ENCODE peak calls at places on chromosomes 7 and 10, in nine cellular contexts. K is Peyer's patch, A is heart right ventricle, U is left ventricle myocardium inferior, T is bronchial epithelial cell, Y is IMR-90, Z is fibroblast of lung, R is WERI-Rb-1, M is upper lobe of left lung. F is an unnamed sample.

GRCh38 chr10:57017356-57018037 is 656.4 kb upstream of the ZWINT start:
- DNase-seq in K (no peak), A (no peak), U (no peak), T (no peak), Y (no peak), Z (no peak), R (no peak), M (no peak), F (no peak)

GRCh38 chr7:116810267-116811116 is 51.9 kb upstream of the CAPZA2 start:
- DNase-seq in K (no peak), A (no peak), U (no peak), T (no peak), Y (no peak), Z (no peak), R (no peak), M (no peak), F (no peak)

GRCh38 chr7:129530881-129531391 is 28.6 kb downstream of the SMKR1 start:
- DNase-seq in K (no peak), A (no peak), U (no peak), T (peak; percentile 97), Y (peak; percentile 80), Z (peak; percentile 23), R (no peak), M (no peak), F (no peak)

GRCh38 chr10:43818687-43819086 is 170.0 kb upstream of the ZNF32 start:
- DNase-seq in K (no peak), A (no peak), U (no peak), T (no peak), Y (no peak), Z (no peak), R (no peak), M (no peak), F (no peak)

GRCh38 chr10:22997102-22997501 is 69.2 kb downstream of the ARMC3 start:
- DNase-seq in K (no peak), A (no peak), U (no peak), T (peak; percentile 39), Y (peak; percentile 15), Z (peak; percentile 62), R (peak; percentile 22), M (no peak), F (no peak)

GRCh38 chr10:71564221-71564820 is 155.3 kb downstream of the C10orf105 start:
- DNase-seq in K (no peak), A (no peak), U (no peak), T (no peak), Y (no peak), Z (no peak), R (no peak), M (no peak), F (no peak)

GRCh38 chr7:20280475-20281351 is 50.0 kb upstream of the ITGB8 start:
- DNase-seq in K (no peak), A (no peak), U (no peak), T (peak; percentile 47), Y (peak; percentile 88), Z (peak; percentile 91), R (no peak), M (no peak), F (no peak)

GRCh38 chr10:130138479-130138866 is 2.3 kb downstream of the GLRX3 start:
- DNase-seq in K (no peak), A (no peak), U (no peak), T (peak; percentile 100), Y (peak; percentile 69), Z (peak; percentile 38), R (no peak), M (peak; percentile 84), F (no peak)

GRCh38 chr7:42495251-42495650 is 258.2 kb upstream of the GLI3 start:
- DNase-seq in K (no peak), A (no peak), U (no peak), T (peak; percentile 78), Y (no peak), Z (peak; percentile 25), R (no peak), M (no peak), F (no peak)

GRCh38 chr7:55557666-55558188 is 14.6 kb downstream of the VOPP1 start:
- DNase-seq in K (peak; percentile 74), A (no peak), U (no peak), T (no peak), Y (no peak), Z (no peak), R (no peak), M (no peak), F (no peak)

GRCh38 chr7:100575746-100576383 is 2.2 kb upstream of the SAP25 start:
- DNase-seq in K (no peak), A (no peak), U (no peak), T (no peak), Y (no peak), Z (no peak), R (no peak), M (no peak), F (no peak)

GRCh38 chr7:89837515-89837914 is 316.8 kb upstream of the STEAP1 start:
- DNase-seq in K (no peak), A (no peak), U (no peak), T (peak; percentile 4), Y (no peak), Z (peak; percentile 7), R (peak; percentile 78), M (no peak), F (no peak)

GRCh38 chr7:55570939-55571338 is 1.4 kb downstream of the VOPP1 start:
- DNase-seq in K (peak; percentile 3), A (no peak), U (no peak), T (peak; percentile 88), Y (peak; percentile 84), Z (peak; percentile 34), R (no peak), M (no peak), F (no peak)

GRCh38 chr10:103852856-103853255 is 2.5 kb downstream of the SH3PXD2A start:
- DNase-seq in K (no peak), A (peak; percentile 58), U (no peak), T (no peak), Y (peak; percentile 31), Z (peak; percentile 94), R (no peak), M (no peak), F (peak; percentile 36)

GRCh38 chr10:103855424-103855823 is at the start of gene SH3PXD2A:
- DNase-seq in K (no peak), A (peak; percentile 68), U (peak; percentile 46), T (no peak), Y (no peak), Z (peak; percentile 34), R (peak; percentile 59), M (no peak), F (no peak)

GRCh38 chr10:103854687-103855423 is 521 bp downstream of the SH3PXD2A start:
- DNase-seq in K (no peak), A (peak; percentile 76), U (peak; percentile 57), T (no peak), Y (peak; percentile 24), Z (peak; percentile 60), R (peak; percentile 48), M (no peak), F (peak; percentile 67)

GRCh38 chr10:103853428-103854264 is 1.7 kb downstream of the SH3PXD2A start:
- DNase-seq in K (no peak), A (no peak), U (no peak), T (no peak), Y (no peak), Z (no peak), R (no peak), M (no peak), F (peak; percentile 48)

GRCh38 chr10:103854265-103854686 is 1.1 kb downstream of the SH3PXD2A start:
- DNase-seq in K (no peak), A (peak; percentile 52), U (no peak), T (no peak), Y (no peak), Z (peak; percentile 68), R (peak; percentile 30), M (no peak), F (no peak)
- H3K4me3 ChIP-seq in K (peak overlapping the region; percentile 50), A (peak overlapping the region; percentile 89), U (peak overlapping the region; percentile 87), T (peak overlapping the region; percentile 68), Y (peak overlapping the region; percentile 92), Z (peak overlapping the region; percentile 78), R (peak overlapping the region; percentile 58), M (peak overlapping the region; percentile 71), F (peak overlapping the region; percentile 79)

GRCh38 chr10:69634759-69635425 is 4.8 kb downstream of the FAM241B start:
- DNase-seq in K (no peak), A (no peak), U (no peak), T (no peak), Y (no peak), Z (no peak), R (no peak), M (no peak), F (no peak)

GRCh38 chr10:69638642-69639041 is 8.6 kb downstream of the FAM241B start:
- DNase-seq in K (no peak), A (no peak), U (no peak), T (no peak), Y (no peak), Z (no peak), R (no peak), M (no peak), F (no peak)

GRCh38 chr10:69636273-69636575 is 6.2 kb downstream of the FAM241B start:
- DNase-seq in K (no peak), A (no peak), U (no peak), T (no peak), Y (no peak), Z (no peak), R (no peak), M (no peak), F (no peak)

GRCh38 chr10:69635428-69636272 is 5.6 kb downstream of the FAM241B start:
- DNase-seq in K (no peak), A (no peak), U (no peak), T (no peak), Y (no peak), Z (no peak), R (no peak), M (no peak), F (no peak)

GRCh38 chr10:69636626-69637550 is 6.8 kb downstream of the FAM241B start:
- DNase-seq in K (no peak), A (no peak), U (no peak), T (peak; percentile 24), Y (no peak), Z (no peak), R (peak; percentile 63), M (no peak), F (peak; percentile 36)
- TF ChIP-seq CTCF in K (peak; percentile 29), A (peak; percentile 36), U (peak; percentile 53), T (peak; percentile 65), Y (peak; percentile 10), Z (no peak), R (peak; percentile 54), M (no peak), F (no peak)

DNA sequence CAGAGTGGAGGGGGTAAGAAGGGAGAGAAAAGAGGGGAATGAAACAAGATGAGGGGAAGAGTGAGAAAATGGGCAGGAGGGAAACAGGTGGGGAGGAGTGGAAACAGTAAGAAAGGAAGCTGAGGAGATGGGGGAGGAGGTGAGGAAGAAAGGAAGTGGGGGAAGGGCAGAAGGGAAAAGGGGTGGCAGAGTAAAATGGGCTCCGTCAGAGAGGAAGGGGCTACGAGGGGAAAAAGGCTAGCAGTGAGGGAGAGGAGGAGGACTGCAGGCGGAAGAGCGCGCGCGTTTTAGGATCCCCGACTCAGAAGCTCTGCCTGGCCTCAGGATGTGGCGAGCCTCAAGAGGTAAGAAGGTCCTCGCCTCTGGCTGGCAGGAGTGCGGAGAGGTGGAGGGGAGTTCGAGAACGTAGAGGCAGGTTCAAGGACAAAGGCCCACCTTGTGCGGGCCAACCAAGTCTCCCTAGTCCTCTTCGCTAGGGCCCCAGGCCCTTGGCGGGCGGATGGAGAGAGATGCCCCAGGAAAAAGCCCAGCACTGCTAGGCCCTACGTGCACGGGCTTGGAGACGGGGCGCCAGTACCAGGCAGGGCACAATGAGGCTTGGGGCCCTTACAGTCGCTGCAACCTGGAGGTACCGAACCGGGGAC is 5.8 kb upstream of the NKX2-3 start:
- DNase-seq in K (no peak), A (no peak), U (no peak), T (no peak), Y (no peak), Z (no peak), R (no peak), M (no peak), F (no peak)
- H3K27me3 ChIP-seq in K (no peaks in the 10 kb centered on the region), A (peaks cover 70% of the 10 kb centered on the region), U (peaks cover 100% of the 10 kb centered on the region), T (peaks cover 74% of the 10 kb centered on the region), Y (peaks cover 92% of the 10 kb centered on the region), Z (peaks cover 89% of the 10 kb centered on the region), R (no peaks in the 10 kb centered on the region), M (peaks cover 80% of the 10 kb centered on the region), F (peaks cover 83% of the 10 kb centered on the region)

GRCh38 chr7:25964483-25964961 is 187.5 kb upstream of the NFE2L3 start:
- DNase-seq in K (no peak), A (no peak), U (no peak), T (no peak), Y (no peak), Z (no peak), R (no peak), M (no peak), F (no peak)
- H3K4me3 ChIP-seq in K (no peak overlapping the region), A (no peak overlapping the region), U (no peak overlapping the region), T (no peak overlapping the region), Y (no peak overlapping the region), Z (no peak overlapping the region), R (no peak overlapping the region), M (no peak overlapping the region), F (no peak overlapping the region)